ENCODE peak calls at places on chromosomes 3 and 15, in nine cellular contexts. One of them, this sample, is unnamed.

GRCh38 chr15:82846621-82847020 is 37.2 kb downstream of the WHAMM start:
- DNase-seq in MM.1S: no peak
- DNase-seq in pancreas: no peak
- DNase-seq in esophagus squamous epithelium: no peak
- DNase-seq in endodermal cell: no peak
- DNase-seq in upper lobe of right lung: no peak
- DNase-seq in ovary: no peak
- DNase-seq in right atrium auricular region: no peak
- DNase-seq in left ventricle myocardium inferior: no peak
- DNase-seq in this sample: no peak

GRCh38 chr3:10555263-10555662 is 49.9 kb upstream of the ATP2B2 start:
- DNase-seq in MM.1S: no peak
- DNase-seq in pancreas: no peak
- DNase-seq in esophagus squamous epithelium: no peak
- DNase-seq in endodermal cell: peak; percentile 49
- DNase-seq in upper lobe of right lung: no peak
- DNase-seq in ovary: no peak
- DNase-seq in right atrium auricular region: no peak
- DNase-seq in left ventricle myocardium inferior: no peak
- DNase-seq in this sample: no peak

GRCh38 chr3:31356941-31357340 is 175.8 kb upstream of the STT3B start:
- DNase-seq in MM.1S: no peak
- DNase-seq in pancreas: no peak
- DNase-seq in esophagus squamous epithelium: no peak
- DNase-seq in endodermal cell: peak; percentile 55
- DNase-seq in upper lobe of right lung: peak; percentile 86
- DNase-seq in ovary: peak; percentile 36
- DNase-seq in right atrium auricular region: no peak
- DNase-seq in left ventricle myocardium inferior: no peak
- DNase-seq in this sample: no peak

GRCh38 chr3:40022267-40022827 is 212.9 kb downstream of the MYRIP start:
- DNase-seq in MM.1S: no peak
- DNase-seq in pancreas: no peak
- DNase-seq in esophagus squamous epithelium: no peak
- DNase-seq in endodermal cell: no peak
- DNase-seq in upper lobe of right lung: no peak
- DNase-seq in ovary: no peak
- DNase-seq in right atrium auricular region: no peak
- DNase-seq in left ventricle myocardium inferior: no peak
- DNase-seq in this sample: no peak

GRCh38 chr15:90866161-90866715 is 2.1 kb upstream of the FURIN start:
- DNase-seq in MM.1S: no peak
- DNase-seq in pancreas: no peak
- DNase-seq in esophagus squamous epithelium: no peak
- DNase-seq in endodermal cell: no peak
- DNase-seq in upper lobe of right lung: no peak
- DNase-seq in ovary: no peak
- DNase-seq in right atrium auricular region: no peak
- DNase-seq in left ventricle myocardium inferior: no peak
- DNase-seq in this sample: no peak

GRCh38 chr15:79329186-79329611 is 18.3 kb downstream of the TMED3 start:
- DNase-seq in MM.1S: no peak
- DNase-seq in pancreas: no peak
- DNase-seq in esophagus squamous epithelium: no peak
- DNase-seq in endodermal cell: peak; percentile 55
- DNase-seq in upper lobe of right lung: no peak
- DNase-seq in ovary: no peak
- DNase-seq in right atrium auricular region: no peak
- DNase-seq in left ventricle myocardium inferior: no peak
- DNase-seq in this sample: no peak

GRCh38 chr3:157094301-157094700 is 65.6 kb downstream of the CCNL1 start:
- DNase-seq in MM.1S: no peak
- DNase-seq in pancreas: no peak
- DNase-seq in esophagus squamous epithelium: no peak
- DNase-seq in endodermal cell: no peak
- DNase-seq in upper lobe of right lung: no peak
- DNase-seq in ovary: no peak
- DNase-seq in right atrium auricular region: no peak
- DNase-seq in left ventricle myocardium inferior: no peak
- DNase-seq in this sample: no peak

GRCh38 chr3:35633332-35634124 is 5.8 kb upstream of the ARPP21 start:
- DNase-seq in MM.1S: no peak
- DNase-seq in pancreas: no peak
- DNase-seq in esophagus squamous epithelium: no peak
- DNase-seq in endodermal cell: no peak
- DNase-seq in upper lobe of right lung: no peak
- DNase-seq in ovary: no peak
- DNase-seq in right atrium auricular region: no peak
- DNase-seq in left ventricle myocardium inferior: no peak
- DNase-seq in this sample: no peak

GRCh38 chr3:156511987-156512677 is 42.8 kb downstream of the SSR3 start:
- DNase-seq in MM.1S: no peak
- DNase-seq in pancreas: no peak
- DNase-seq in esophagus squamous epithelium: no peak
- DNase-seq in endodermal cell: no peak
- DNase-seq in upper lobe of right lung: no peak
- DNase-seq in ovary: no peak
- DNase-seq in right atrium auricular region: no peak
- DNase-seq in left ventricle myocardium inferior: no peak
- DNase-seq in this sample: no peak

GRCh38 chr15:81315452-81316203 is 8.3 kb downstream of the STARD5 start:
- DNase-seq in MM.1S: no peak
- DNase-seq in pancreas: no peak
- DNase-seq in esophagus squamous epithelium: no peak
- DNase-seq in endodermal cell: no peak
- DNase-seq in upper lobe of right lung: no peak
- DNase-seq in ovary: no peak
- DNase-seq in right atrium auricular region: no peak
- DNase-seq in left ventricle myocardium inferior: no peak
- DNase-seq in this sample: no peak

GRCh38 chr3:138849541-138849940 is 14.8 kb upstream of the PIK3CB start:
- DNase-seq in MM.1S: no peak
- DNase-seq in pancreas: no peak
- DNase-seq in esophagus squamous epithelium: no peak
- DNase-seq in endodermal cell: no peak
- DNase-seq in upper lobe of right lung: no peak
- DNase-seq in ovary: no peak
- DNase-seq in right atrium auricular region: no peak
- DNase-seq in left ventricle myocardium inferior: no peak
- DNase-seq in this sample: no peak

GRCh38 chr3:33096103-33096868 is 660 bp downstream of the GLB1 start:
- DNase-seq in MM.1S: peak; percentile 56
- DNase-seq in pancreas: peak; percentile 40
- DNase-seq in esophagus squamous epithelium: no peak
- DNase-seq in endodermal cell: peak; percentile 80
- DNase-seq in upper lobe of right lung: peak; percentile 88
- DNase-seq in ovary: peak; percentile 40
- DNase-seq in right atrium auricular region: no peak
- DNase-seq in left ventricle myocardium inferior: peak; percentile 60
- DNase-seq in this sample: peak; percentile 74

GRCh38 chr3:134364061-134364935 is 9.9 kb downstream of the AMOTL2 start:
- DNase-seq in MM.1S: no peak
- DNase-seq in pancreas: peak; percentile 91
- DNase-seq in esophagus squamous epithelium: peak; percentile 21
- DNase-seq in endodermal cell: peak; percentile 99
- DNase-seq in upper lobe of right lung: peak; percentile 96
- DNase-seq in ovary: peak; percentile 94
- DNase-seq in right atrium auricular region: peak; percentile 97
- DNase-seq in left ventricle myocardium inferior: peak; percentile 95
- DNase-seq in this sample: no peak

GRCh38 chr3:108488631-108489030 is 21.8 kb downstream of the MYH15 start:
- DNase-seq in MM.1S: no peak
- DNase-seq in pancreas: no peak
- DNase-seq in esophagus squamous epithelium: no peak
- DNase-seq in endodermal cell: no peak
- DNase-seq in upper lobe of right lung: no peak
- DNase-seq in ovary: no peak
- DNase-seq in right atrium auricular region: no peak
- DNase-seq in left ventricle myocardium inferior: no peak
- DNase-seq in this sample: no peak

GRCh38 chr3:8524656-8525399 is 23.2 kb downstream of the LMCD1 start:
- DNase-seq in MM.1S: no peak
- DNase-seq in pancreas: no peak
- DNase-seq in esophagus squamous epithelium: no peak
- DNase-seq in endodermal cell: no peak
- DNase-seq in upper lobe of right lung: no peak
- DNase-seq in ovary: no peak
- DNase-seq in right atrium auricular region: no peak
- DNase-seq in left ventricle myocardium inferior: no peak
- DNase-seq in this sample: no peak

GRCh38 chr3:8525893-8526292 is 24.3 kb downstream of the LMCD1 start:
- DNase-seq in MM.1S: no peak
- DNase-seq in pancreas: no peak
- DNase-seq in esophagus squamous epithelium: no peak
- DNase-seq in endodermal cell: no peak
- DNase-seq in upper lobe of right lung: no peak
- DNase-seq in ovary: no peak
- DNase-seq in right atrium auricular region: no peak
- DNase-seq in left ventricle myocardium inferior: no peak
- DNase-seq in this sample: no peak

GRCh38 chr3:8532251-8532831 is 30.7 kb downstream of the LMCD1 start:
- DNase-seq in MM.1S: no peak
- DNase-seq in pancreas: no peak
- DNase-seq in esophagus squamous epithelium: no peak
- DNase-seq in endodermal cell: peak; percentile 36
- DNase-seq in upper lobe of right lung: no peak
- DNase-seq in ovary: peak; percentile 54
- DNase-seq in right atrium auricular region: no peak
- DNase-seq in left ventricle myocardium inferior: no peak
- DNase-seq in this sample: no peak

GRCh38 chr3:8529197-8529637 is 27.6 kb downstream of the LMCD1 start:
- DNase-seq in MM.1S: no peak
- DNase-seq in pancreas: peak; percentile 12
- DNase-seq in esophagus squamous epithelium: no peak
- DNase-seq in endodermal cell: peak; percentile 25
- DNase-seq in upper lobe of right lung: no peak
- DNase-seq in ovary: peak; percentile 70
- DNase-seq in right atrium auricular region: no peak
- DNase-seq in left ventricle myocardium inferior: no peak
- DNase-seq in this sample: no peak

DNA sequence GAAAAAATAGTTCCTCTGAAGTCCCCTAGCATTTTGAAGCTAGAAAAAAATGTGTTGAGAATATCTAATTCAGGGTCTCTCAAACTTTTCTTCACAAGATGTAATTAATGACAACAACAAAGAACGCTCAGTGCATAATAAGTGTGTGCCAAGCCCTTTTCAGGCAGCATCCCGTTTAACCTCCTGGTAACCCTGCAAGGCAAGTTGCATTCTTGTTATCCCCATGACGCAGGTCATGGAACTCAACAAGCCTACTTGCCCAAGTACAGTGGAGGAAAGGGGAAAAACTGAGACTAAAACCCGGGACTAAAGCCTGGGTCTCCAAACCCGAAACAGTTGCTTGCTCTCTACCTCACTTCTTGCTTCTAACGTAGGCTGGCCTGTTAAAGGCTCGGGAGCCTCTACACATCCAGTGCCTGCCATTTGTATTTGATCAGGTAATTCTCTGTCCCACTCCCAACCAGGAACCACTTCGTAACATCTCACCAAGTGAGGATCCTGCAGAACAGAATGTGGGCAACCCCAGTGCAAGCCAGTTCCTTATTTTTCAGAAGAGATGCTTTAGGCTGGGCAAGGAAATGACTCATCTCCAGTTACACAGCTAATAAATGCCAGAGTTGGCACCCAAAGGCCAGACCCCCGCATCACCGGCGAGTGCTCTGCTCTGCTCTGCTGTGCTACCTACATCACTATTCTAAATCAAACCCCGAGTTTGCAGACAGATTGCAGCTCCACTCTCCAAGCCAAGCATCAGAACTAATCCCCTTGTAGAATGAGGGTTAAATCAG is 28.3 kb downstream of the LMCD1 start:
- DNase-seq in MM.1S: no peak
- DNase-seq in pancreas: no peak
- DNase-seq in esophagus squamous epithelium: no peak
- DNase-seq in endodermal cell: peak; percentile 32
- DNase-seq in upper lobe of right lung: no peak
- DNase-seq in ovary: no peak
- DNase-seq in right atrium auricular region: no peak
- DNase-seq in left ventricle myocardium inferior: no peak
- DNase-seq in this sample: no peak
- H3K4me3 ChIP-seq in MM.1S: no peak overlapping the region
- H3K4me3 ChIP-seq in pancreas: no peak overlapping the region
- H3K4me3 ChIP-seq in esophagus squamous epithelium: no peak overlapping the region
- H3K4me3 ChIP-seq in endodermal cell: no peak overlapping the region
- H3K4me3 ChIP-seq in upper lobe of right lung: no peak overlapping the region
- H3K4me3 ChIP-seq in ovary: no peak overlapping the region
- H3K4me3 ChIP-seq in right atrium auricular region: no peak overlapping the region
- H3K4me3 ChIP-seq in left ventricle myocardium inferior: no peak overlapping the region
- H3K4me3 ChIP-seq in this sample: no peak overlapping the region

DNA sequence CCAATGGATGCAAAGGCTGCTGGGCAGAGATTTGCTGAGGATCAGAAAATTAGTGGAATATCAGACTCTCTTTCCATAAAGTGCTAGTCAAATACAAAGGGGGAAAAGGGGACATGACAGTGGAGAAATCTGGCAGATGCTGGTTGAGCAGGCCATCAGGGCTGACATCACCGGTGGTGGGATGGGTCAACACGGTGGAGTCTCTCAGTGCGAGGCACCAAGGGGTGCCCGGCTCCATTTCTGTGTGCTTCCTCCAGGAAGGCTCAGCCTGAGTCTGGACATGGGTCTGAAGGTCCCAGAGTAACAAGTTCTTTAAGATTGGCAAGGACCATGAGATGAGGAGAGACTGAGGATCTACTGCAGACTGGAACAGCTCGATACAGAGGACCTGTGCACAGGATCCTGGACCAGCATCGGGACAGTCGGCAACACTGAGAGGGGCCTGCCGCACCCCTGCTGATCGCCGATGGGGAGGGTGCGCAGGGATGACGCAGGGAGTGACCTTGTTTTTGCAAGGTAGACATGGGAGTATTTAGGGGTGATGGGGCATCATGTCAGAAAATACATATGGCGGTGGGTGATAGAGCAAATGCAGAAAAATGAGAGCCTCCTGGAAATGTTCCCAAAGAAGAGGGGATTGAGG is 92.7 kb downstream of the SEC22A start:
- DNase-seq in MM.1S: no peak
- DNase-seq in pancreas: no peak
- DNase-seq in esophagus squamous epithelium: no peak
- DNase-seq in endodermal cell: no peak
- DNase-seq in upper lobe of right lung: no peak
- DNase-seq in ovary: no peak
- DNase-seq in right atrium auricular region: no peak
- DNase-seq in left ventricle myocardium inferior: no peak
- DNase-seq in this sample: no peak
- TF ChIP-seq CTCF in MM.1S: no peak
- TF ChIP-seq CTCF in pancreas: no peak
- TF ChIP-seq CTCF in esophagus squamous epithelium: no peak
- TF ChIP-seq CTCF in endodermal cell: no peak
- TF ChIP-seq CTCF in upper lobe of right lung: no peak
- TF ChIP-seq CTCF in ovary: no peak
- TF ChIP-seq CTCF in right atrium auricular region: no peak
- TF ChIP-seq CTCF in left ventricle myocardium inferior: no peak
- TF ChIP-seq CTCF in this sample: no peak

GRCh38 chr15:41465822-41466421 is 27.8 kb upstream of the ITPKA start:
- DNase-seq in MM.1S: peak; percentile 56
- DNase-seq in pancreas: no peak
- DNase-seq in esophagus squamous epithelium: no peak
- DNase-seq in endodermal cell: no peak
- DNase-seq in upper lobe of right lung: no peak
- DNase-seq in ovary: no peak
- DNase-seq in right atrium auricular region: no peak
- DNase-seq in left ventricle myocardium inferior: no peak
- DNase-seq in this sample: no peak
- H3K36me3 ChIP-seq in MM.1S: no peaks in the 10 kb centered on the region
- H3K36me3 ChIP-seq in pancreas: peaks cover 6% of the 10 kb centered on the region
- H3K36me3 ChIP-seq in esophagus squamous epithelium: peaks cover 11% of the 10 kb centered on the region
- H3K36me3 ChIP-seq in endodermal cell: peaks cover 78% of the 10 kb centered on the region
- H3K36me3 ChIP-seq in upper lobe of right lung: peaks cover 81% of the 10 kb centered on the region
- H3K36me3 ChIP-seq in ovary: no peaks in the 10 kb centered on the region
- H3K36me3 ChIP-seq in right atrium auricular region: peaks cover 37% of the 10 kb centered on the region
- H3K36me3 ChIP-seq in left ventricle myocardium inferior: peaks cover 79% of the 10 kb centered on the region
- H3K36me3 ChIP-seq in this sample: peaks cover 4% of the 10 kb centered on the region

GRCh38 chr3:47348411-47349154 is 32.2 kb upstream of the PTPN23 start:
- DNase-seq in MM.1S: no peak
- DNase-seq in pancreas: no peak
- DNase-seq in esophagus squamous epithelium: no peak
- DNase-seq in endodermal cell: no peak
- DNase-seq in upper lobe of right lung: no peak
- DNase-seq in ovary: no peak
- DNase-seq in right atrium auricular region: no peak
- DNase-seq in left ventricle myocardium inferior: no peak
- DNase-seq in this sample: no peak
- H3K4me3 ChIP-seq in MM.1S: no peak overlapping the region
- H3K4me3 ChIP-seq in pancreas: no peak overlapping the region
- H3K4me3 ChIP-seq in esophagus squamous epithelium: no peak overlapping the region
- H3K4me3 ChIP-seq in endodermal cell: no peak overlapping the region
- H3K4me3 ChIP-seq in upper lobe of right lung: no peak overlapping the region
- H3K4me3 ChIP-seq in ovary: no peak overlapping the region
- H3K4me3 ChIP-seq in right atrium auricular region: no peak overlapping the region
- H3K4me3 ChIP-seq in left ventricle myocardium inferior: no peak overlapping the region
- H3K4me3 ChIP-seq in this sample: no peak overlapping the region

This sample was measured in GM06990.